ENCODE peak calls at places on chromosomes 13 and 19, in nine cellular contexts. L is AG10803, V is left ventricle myocardium inferior, E is tibial nerve, J is IMR-90, T is fibroblast of mammary gland, P is testis, X is PC-9, N is OCI-LY7. B is an unnamed sample.

GRCh38 chr19:40565355-40565754 is 11.3 kb upstream of the SHKBP1 start:
- DNase-seq in N (no peak), J (no peak), T (no peak), P (no peak), V (no peak), X (no peak), L (no peak), E (no peak), B (no peak)

GRCh38 chr13:78383899-78384298 is 219.5 kb downstream of the POU4F1 start:
- DNase-seq in P (no peak), J (no peak), T (no peak), E (no peak), L (no peak), V (no peak), X (no peak), N (no peak), B (no peak)

GRCh38 chr19:49343127-49343526 is 7.9 kb downstream of the CD37 start:
- DNase-seq in T (no peak), L (no peak), E (no peak), V (no peak), X (no peak), J (no peak), N (no peak), P (no peak), B (no peak)

GRCh38 chr19:28898279-28898678 is 314.7 kb downstream of the UQCRFS1 start:
- DNase-seq in T (no peak), V (no peak), P (no peak), X (no peak), L (peak), N (no peak), J (peak), E (no peak), B (no peak)

GRCh38 chr13:40648040-40648439 is 18.4 kb downstream of the FOXO1 start:
- DNase-seq in P (no peak), E (no peak), L (no peak), V (no peak), X (no peak), T (no peak), N (no peak), J (no peak), B (no peak)

GRCh38 chr13:33174491-33174890 is 111.1 kb downstream of the STARD13 start:
- DNase-seq in P (no peak), T (no peak), X (no peak), E (no peak), J (no peak), V (no peak), N (no peak), L (no peak), B (no peak)

GRCh38 chr13:98746968-98747367 is 5.5 kb downstream of the SLC15A1 start:
- DNase-seq in X (peak), L (peak), V (no peak), P (no peak), N (no peak), J (no peak), E (no peak), T (peak), B (peak)

GRCh38 chr19:39908803-39909202 is 25.6 kb downstream of the FCGBP start:
- DNase-seq in N (no peak), J (no peak), L (no peak), P (no peak), T (no peak), V (no peak), E (no peak), X (no peak), B (no peak)

GRCh38 chr13:74325106-74325505 is 190.9 kb upstream of the KLF12 start:
- DNase-seq in X (no peak), T (peak), N (no peak), P (peak), E (peak), L (peak), V (no peak), J (peak), B (peak)

GRCh38 chr19:17678836-17679235 is 9.3 kb downstream of the UNC13A start:
- DNase-seq in V (no peak), N (no peak), P (no peak), X (no peak), E (no peak), J (no peak), T (no peak), L (no peak), B (no peak)

GRCh38 chr19:17676295-17676694 is 11.9 kb downstream of the UNC13A start:
- DNase-seq in X (no peak), N (no peak), L (no peak), E (no peak), P (no peak), J (no peak), V (no peak), T (no peak), B (no peak)

GRCh38 chr19:17679526-17680234 is 8.5 kb downstream of the UNC13A start:
- DNase-seq in P (no peak), T (no peak), V (no peak), J (no peak), X (no peak), N (no peak), L (no peak), E (no peak), B (no peak)

GRCh38 chr19:17673937-17674799 is 14.0 kb downstream of the UNC13A start:
- DNase-seq in V (no peak), N (no peak), J (no peak), E (no peak), X (no peak), L (no peak), P (no peak), T (no peak), B (no peak)

DNA sequence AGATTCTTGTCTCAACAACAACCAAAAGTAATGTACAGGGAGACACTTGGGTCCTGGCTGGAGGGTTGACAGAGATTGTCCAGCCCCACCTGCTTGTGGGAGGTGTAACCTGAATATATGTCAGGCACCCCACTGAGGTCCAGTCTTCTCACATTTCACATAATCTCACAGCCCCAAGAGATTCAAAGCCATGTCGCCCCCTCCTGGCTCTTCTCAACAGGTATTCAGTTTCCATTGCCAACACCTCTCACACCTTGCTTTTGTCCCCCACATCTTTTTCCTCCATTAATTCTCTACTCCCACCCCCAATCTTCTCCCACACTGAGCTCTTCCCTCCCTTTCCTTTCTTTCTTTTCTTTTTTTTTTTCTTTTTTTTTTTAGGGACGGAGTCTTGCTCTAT is 11.2 kb downstream of the UNC13A start:
- DNase-seq in T (no peak), P (no peak), E (no peak), X (no peak), N (peak), V (no peak), J (no peak), L (no peak), B (peak)
- TF ChIP-seq CTCF in T (no peak), P (no peak), E (no peak), X (peak), N (peak), V (peak), J (peak), L (no peak), B (peak)

GRCh38 chr19:6274756-6275155 is 5.0 kb downstream of the MLLT1 start:
- DNase-seq in N (no peak), V (no peak), E (no peak), P (no peak), X (no peak), T (no peak), J (no peak), L (no peak), B (no peak)

GRCh38 chr19:6272411-6272791 is 7.4 kb downstream of the MLLT1 start:
- DNase-seq in E (no peak), T (peak), V (no peak), J (no peak), X (no peak), N (no peak), P (no peak), L (no peak), B (no peak)

GRCh38 chr19:6272913-6273600 is 6.7 kb downstream of the MLLT1 start:
- DNase-seq in L (no peak), X (no peak), N (no peak), J (no peak), E (no peak), P (no peak), V (no peak), T (no peak), B (no peak)

GRCh38 chr19:6275170-6275744 is 4.5 kb downstream of the MLLT1 start:
- DNase-seq in V (no peak), X (no peak), T (no peak), E (no peak), J (no peak), L (no peak), N (no peak), P (no peak), B (no peak)

DNA sequence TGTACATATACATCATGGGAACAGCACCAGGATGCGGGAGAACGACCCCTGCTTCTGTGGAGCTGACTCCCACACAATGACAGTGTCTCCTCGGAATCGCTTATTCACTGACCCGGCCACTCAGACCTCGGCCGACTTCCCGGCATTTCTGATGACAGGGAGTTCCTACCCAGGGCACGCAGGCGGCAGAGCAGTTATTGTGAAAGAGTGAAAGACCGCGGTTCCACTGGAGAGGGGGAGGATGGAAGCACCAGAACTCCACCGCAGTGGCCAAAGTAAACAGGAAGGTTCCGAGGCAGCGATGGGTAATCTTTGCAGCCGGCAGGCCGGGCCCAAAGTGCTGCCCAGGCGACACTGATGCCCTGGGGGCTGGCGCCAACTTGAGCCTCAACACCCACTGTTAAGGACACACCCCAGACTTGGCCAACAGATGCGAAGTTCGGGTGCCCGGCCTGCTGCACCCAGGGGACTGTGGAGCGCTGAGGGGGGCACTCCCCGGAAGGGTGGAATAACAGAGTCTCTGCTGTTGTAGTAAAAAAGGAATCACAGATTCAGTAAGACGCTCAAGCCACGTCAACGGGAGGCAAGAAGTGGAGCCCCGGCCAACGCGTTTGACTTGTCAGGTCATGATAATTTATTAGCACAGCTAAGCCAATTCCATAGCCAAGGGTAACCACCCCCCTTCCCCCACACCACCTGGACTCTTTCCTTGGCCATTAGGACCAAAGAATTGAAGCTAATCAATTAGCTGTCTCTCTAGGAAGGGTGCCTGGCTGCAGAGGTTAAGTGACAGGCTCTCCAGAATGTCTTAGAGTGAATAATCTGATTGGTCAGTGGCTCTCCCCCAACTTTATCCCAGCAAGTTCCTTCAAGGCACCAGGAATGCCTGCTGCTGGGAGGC is 5.8 kb downstream of the MLLT1 start:
- DNase-seq in V (peak), J (peak), T (peak), P (peak), L (peak), N (no peak), X (no peak), E (peak), B (peak)
- H3K4me3 ChIP-seq in V (peak), J (peak), T (peak), P (no peak), L (peak), N (no peak), X (no peak), E (peak), B (peak)

DNA sequence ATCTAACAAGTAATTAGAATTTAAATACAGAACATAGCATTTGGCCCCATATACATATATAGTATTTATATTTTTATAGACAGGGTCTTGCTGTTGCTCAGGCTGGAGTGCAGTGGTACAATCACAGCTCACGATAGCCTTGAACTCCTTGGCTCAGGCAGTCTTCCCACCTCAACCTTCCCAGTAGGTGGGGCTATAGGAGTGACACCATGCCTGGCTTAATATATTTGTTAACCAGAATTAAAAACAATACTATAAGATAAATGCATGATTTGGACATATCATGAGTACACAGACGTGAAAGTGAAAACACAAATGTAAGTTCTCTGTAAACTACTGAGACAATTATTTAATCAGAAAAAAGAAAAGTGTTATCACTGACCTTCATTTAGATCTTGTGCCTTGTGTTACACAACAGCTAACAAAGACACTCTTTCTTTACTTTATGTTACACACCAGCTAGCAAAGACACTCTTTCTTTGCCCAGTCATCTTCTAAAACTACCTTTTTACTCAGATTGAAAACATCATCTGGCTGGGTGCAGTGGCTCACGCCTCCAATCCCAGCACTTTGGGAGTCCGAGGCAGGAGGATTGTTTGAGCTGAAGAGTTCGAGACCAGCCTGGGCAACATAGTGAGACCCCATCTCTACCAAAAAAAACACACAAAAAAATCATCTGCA is 22.6 kb downstream of the CARS2 start:
- DNase-seq in N (no peak), T (peak), E (no peak), J (peak), P (peak), X (no peak), L (peak), V (no peak), B (peak)
- TF ChIP-seq CTCF in N (peak), T (peak), E (no peak), J (peak), P (no peak), X (peak), L (peak), V (peak), B (peak)

DNA sequence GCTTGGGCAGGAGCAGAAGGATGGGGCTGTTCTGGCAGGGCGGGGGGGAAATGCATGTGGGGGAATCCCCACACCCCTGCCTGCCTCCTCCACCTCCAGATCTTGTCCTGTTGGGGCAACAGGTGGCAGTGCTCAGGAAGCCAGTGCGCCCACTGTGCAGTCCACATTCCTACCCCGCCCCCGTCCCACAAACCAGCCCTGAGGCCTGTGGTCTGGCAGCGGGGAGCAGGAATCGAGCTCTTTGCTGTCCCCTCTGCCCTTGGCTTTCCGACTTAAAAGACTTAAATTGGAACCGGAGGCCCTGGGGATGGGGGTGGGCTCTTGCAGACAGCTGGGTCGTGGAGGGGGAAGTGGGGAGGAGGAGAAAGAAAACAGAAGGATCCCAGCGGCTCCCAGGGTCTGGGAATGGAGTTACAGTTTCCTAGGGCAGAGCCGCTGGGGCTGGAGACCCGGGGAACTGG is 4.3 kb downstream of the NANOS3 start:
- DNase-seq in L (no peak), X (peak), P (no peak), J (peak), T (no peak), N (no peak), V (no peak), E (no peak), B (no peak)
- H3K4me3 ChIP-seq in L (no peak), X (no peak), P (no peak), J (no peak), T (no peak), N (no peak), V (no peak), E (no peak), B (no peak)

DNA sequence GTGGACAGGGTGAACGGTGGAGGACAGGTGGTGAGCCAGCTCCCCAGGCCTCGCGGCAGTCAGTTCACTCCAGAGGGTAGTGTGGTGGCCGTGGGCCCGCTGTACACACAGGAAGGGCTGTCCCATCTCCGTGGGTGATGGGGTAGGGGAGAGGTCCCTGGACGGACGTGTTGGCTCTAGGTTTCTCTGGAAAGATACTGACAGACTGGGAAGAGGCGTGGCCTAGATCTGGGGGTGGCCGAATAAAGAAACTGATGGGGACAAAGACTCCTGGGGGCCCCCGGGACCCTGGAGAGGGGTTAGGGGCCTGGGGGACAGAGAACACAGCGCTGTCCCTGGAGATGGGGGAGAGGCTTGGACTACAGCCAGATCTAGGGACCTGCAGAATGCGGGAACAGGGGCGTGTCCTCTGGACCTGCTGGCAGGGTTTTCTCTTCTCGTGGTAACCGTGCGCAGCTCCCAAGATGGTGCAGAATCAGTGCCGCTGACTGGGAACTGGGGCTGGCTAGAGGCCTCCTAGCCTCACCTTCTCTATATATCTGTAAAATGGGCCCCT is 4.0 kb upstream of the PRAM1 start:
- DNase-seq in N (no peak), J (no peak), L (no peak), E (no peak), V (no peak), T (no peak), X (no peak), P (no peak), B (no peak)
- TF ChIP-seq CTCF in N (no peak), J (no peak), L (no peak), E (peak), V (peak), T (no peak), X (peak), P (no peak), B (no peak)

DNA sequence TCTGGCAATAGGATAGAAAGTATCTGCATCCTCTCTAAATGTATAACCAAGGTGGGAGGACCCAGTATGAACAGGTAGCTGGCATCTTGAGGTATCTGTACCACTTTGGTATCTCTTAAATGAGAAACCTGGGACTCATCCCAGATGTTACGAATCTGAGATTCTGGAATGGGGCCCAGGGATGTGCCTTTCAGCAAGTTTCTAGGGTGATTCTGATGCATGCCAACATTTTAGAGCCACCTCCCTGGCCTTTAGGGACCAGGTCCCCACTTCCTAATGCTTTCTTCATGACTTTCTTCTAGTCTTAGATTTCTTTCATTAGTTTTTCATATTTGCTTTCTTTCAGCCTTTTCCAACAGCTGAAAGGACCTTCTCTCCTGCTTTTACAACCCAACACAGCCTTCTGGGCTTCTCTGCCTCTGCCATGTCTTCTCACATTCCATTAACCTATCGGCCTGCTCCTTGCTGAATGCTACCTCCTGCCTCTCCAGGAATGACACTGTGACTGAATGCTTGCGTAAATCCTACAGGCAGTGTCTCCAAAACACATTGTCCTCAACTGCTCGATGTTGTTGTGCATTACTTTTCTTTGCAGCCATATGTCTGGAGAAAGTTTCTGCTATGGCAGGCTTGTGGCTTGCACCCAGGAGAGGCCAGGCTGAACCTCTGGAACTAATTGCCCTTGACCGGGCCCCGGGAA is 284.0 kb downstream of the DNAJC15 start:
- DNase-seq in V (no peak), L (no peak), N (no peak), T (peak), P (no peak), E (no peak), X (no peak), J (no peak), B (no peak)
- H3K4me3 ChIP-seq in V (no peak), L (no peak), N (no peak), T (no peak), P (no peak), E (no peak), X (no peak), J (no peak), B (no peak)

GRCh38 chr19:31676271-31677004 is 327.2 kb upstream of the TSHZ3 start:
- DNase-seq in E (no peak), J (no peak), T (peak), P (peak), L (no peak), X (no peak), N (peak), V (no peak), B (no peak)
- TF ChIP-seq CTCF in E (no peak), J (no peak), T (peak), P (no peak), L (peak), X (peak), N (peak), V (peak), B (no peak)